ENCODE peak calls at places on chromosome 1, in nine cellular contexts. One of them, this sample, is unnamed.
A peak's percentile ranks its signal among the peaks of the same experiment; 100 is the strongest.

GRCh38 chr1:221725683-221726330 is 16.1 kb downstream of the DUSP10 start:
- DNase-seq in AG09309: no peak
- DNase-seq in GM23338: no peak
- DNase-seq in uterus: no peak
- DNase-seq in activated CD8-positive, alpha-beta T cell treated with anti-CD3 and anti-CD28 coated beads for 36 hours: no peak
- DNase-seq in B cell: no peak
- DNase-seq in pancreas: no peak
- DNase-seq in cardiac fibroblast: peak; percentile 35
- DNase-seq in mammary epithelial cell: no peak
- DNase-seq in this sample: no peak

GRCh38 chr1:24911651-24912144 is 18.4 kb downstream of the RUNX3 start:
- DNase-seq in AG09309: no peak
- DNase-seq in GM23338: no peak
- DNase-seq in uterus: no peak
- DNase-seq in activated CD8-positive, alpha-beta T cell treated with anti-CD3 and anti-CD28 coated beads for 36 hours: no peak
- DNase-seq in B cell: no peak
- DNase-seq in pancreas: no peak
- DNase-seq in cardiac fibroblast: no peak
- DNase-seq in mammary epithelial cell: no peak
- DNase-seq in this sample: no peak

GRCh38 chr1:21317035-21317689 is 26.9 kb upstream of the ECE1 start:
- DNase-seq in AG09309: peak; percentile 53
- DNase-seq in GM23338: no peak
- DNase-seq in uterus: peak; percentile 89
- DNase-seq in activated CD8-positive, alpha-beta T cell treated with anti-CD3 and anti-CD28 coated beads for 36 hours: no peak
- DNase-seq in B cell: no peak
- DNase-seq in pancreas: peak; percentile 80
- DNase-seq in cardiac fibroblast: peak; percentile 90
- DNase-seq in mammary epithelial cell: no peak
- DNase-seq in this sample: no peak

GRCh38 chr1:181044449-181044966 is 10.7 kb downstream of the MR1 start:
- DNase-seq in AG09309: no peak
- DNase-seq in GM23338: no peak
- DNase-seq in uterus: no peak
- DNase-seq in activated CD8-positive, alpha-beta T cell treated with anti-CD3 and anti-CD28 coated beads for 36 hours: peak; percentile 90
- DNase-seq in B cell: no peak
- DNase-seq in pancreas: no peak
- DNase-seq in cardiac fibroblast: no peak
- DNase-seq in mammary epithelial cell: peak; percentile 97
- DNase-seq in this sample: peak; percentile 75

GRCh38 chr1:184533049-184533448 is 146.2 kb downstream of the C1orf21 start:
- DNase-seq in AG09309: no peak
- DNase-seq in GM23338: peak; percentile 7
- DNase-seq in uterus: no peak
- DNase-seq in activated CD8-positive, alpha-beta T cell treated with anti-CD3 and anti-CD28 coated beads for 36 hours: no peak
- DNase-seq in B cell: no peak
- DNase-seq in pancreas: no peak
- DNase-seq in cardiac fibroblast: no peak
- DNase-seq in mammary epithelial cell: no peak
- DNase-seq in this sample: no peak

GRCh38 chr1:33242652-33243051 is 13.6 kb upstream of the ZNF362 start:
- DNase-seq in AG09309: no peak
- DNase-seq in GM23338: no peak
- DNase-seq in uterus: no peak
- DNase-seq in activated CD8-positive, alpha-beta T cell treated with anti-CD3 and anti-CD28 coated beads for 36 hours: no peak
- DNase-seq in B cell: no peak
- DNase-seq in pancreas: no peak
- DNase-seq in cardiac fibroblast: no peak
- DNase-seq in mammary epithelial cell: no peak
- DNase-seq in this sample: no peak

GRCh38 chr1:156490401-156491032 is 10.1 kb downstream of the MEF2D start:
- DNase-seq in AG09309: no peak
- DNase-seq in GM23338: peak; percentile 77
- DNase-seq in uterus: peak; percentile 57
- DNase-seq in activated CD8-positive, alpha-beta T cell treated with anti-CD3 and anti-CD28 coated beads for 36 hours: no peak
- DNase-seq in B cell: no peak
- DNase-seq in pancreas: no peak
- DNase-seq in cardiac fibroblast: no peak
- DNase-seq in mammary epithelial cell: no peak
- DNase-seq in this sample: no peak

GRCh38 chr1:54816130-54816529 is 15.0 kb upstream of the TTC22 start:
- DNase-seq in AG09309: no peak
- DNase-seq in GM23338: no peak
- DNase-seq in uterus: no peak
- DNase-seq in activated CD8-positive, alpha-beta T cell treated with anti-CD3 and anti-CD28 coated beads for 36 hours: no peak
- DNase-seq in B cell: no peak
- DNase-seq in pancreas: no peak
- DNase-seq in cardiac fibroblast: no peak
- DNase-seq in mammary epithelial cell: no peak
- DNase-seq in this sample: no peak

GRCh38 chr1:19596065-19596718 is 47.9 kb upstream of the NBL1 start:
- DNase-seq in AG09309: no peak
- DNase-seq in GM23338: no peak
- DNase-seq in uterus: no peak
- DNase-seq in activated CD8-positive, alpha-beta T cell treated with anti-CD3 and anti-CD28 coated beads for 36 hours: no peak
- DNase-seq in B cell: no peak
- DNase-seq in pancreas: no peak
- DNase-seq in cardiac fibroblast: no peak
- DNase-seq in mammary epithelial cell: no peak
- DNase-seq in this sample: no peak

GRCh38 chr1:33634806-33635205 is 162.4 kb downstream of the ZSCAN20 start:
- DNase-seq in AG09309: no peak
- DNase-seq in GM23338: peak; percentile 87
- DNase-seq in uterus: no peak
- DNase-seq in activated CD8-positive, alpha-beta T cell treated with anti-CD3 and anti-CD28 coated beads for 36 hours: peak; percentile 38
- DNase-seq in B cell: no peak
- DNase-seq in pancreas: no peak
- DNase-seq in cardiac fibroblast: peak; percentile 17
- DNase-seq in mammary epithelial cell: no peak
- DNase-seq in this sample: peak; percentile 63

GRCh38 chr1:151970641-151971040 is 23.0 kb downstream of the S100A10 start:
- DNase-seq in AG09309: no peak
- DNase-seq in GM23338: no peak
- DNase-seq in uterus: peak; percentile 57
- DNase-seq in activated CD8-positive, alpha-beta T cell treated with anti-CD3 and anti-CD28 coated beads for 36 hours: no peak
- DNase-seq in B cell: no peak
- DNase-seq in pancreas: no peak
- DNase-seq in cardiac fibroblast: peak; percentile 33
- DNase-seq in mammary epithelial cell: peak; percentile 65
- DNase-seq in this sample: no peak

GRCh38 chr1:240139511-240139910 is 47.8 kb downstream of the FMN2 start:
- DNase-seq in AG09309: no peak
- DNase-seq in GM23338: no peak
- DNase-seq in uterus: no peak
- DNase-seq in activated CD8-positive, alpha-beta T cell treated with anti-CD3 and anti-CD28 coated beads for 36 hours: no peak
- DNase-seq in B cell: no peak
- DNase-seq in pancreas: no peak
- DNase-seq in cardiac fibroblast: no peak
- DNase-seq in mammary epithelial cell: no peak
- DNase-seq in this sample: no peak

GRCh38 chr1:78325293-78325692 is 165.5 kb upstream of the PTGFR start:
- DNase-seq in AG09309: no peak
- DNase-seq in GM23338: peak; percentile 19
- DNase-seq in uterus: no peak
- DNase-seq in activated CD8-positive, alpha-beta T cell treated with anti-CD3 and anti-CD28 coated beads for 36 hours: no peak
- DNase-seq in B cell: no peak
- DNase-seq in pancreas: no peak
- DNase-seq in cardiac fibroblast: no peak
- DNase-seq in mammary epithelial cell: no peak
- DNase-seq in this sample: no peak

GRCh38 chr1:50106095-50106761 is 2.5 kb upstream of the ELAVL4 start:
- DNase-seq in AG09309: no peak
- DNase-seq in GM23338: no peak
- DNase-seq in uterus: no peak
- DNase-seq in activated CD8-positive, alpha-beta T cell treated with anti-CD3 and anti-CD28 coated beads for 36 hours: no peak
- DNase-seq in B cell: no peak
- DNase-seq in pancreas: no peak
- DNase-seq in cardiac fibroblast: no peak
- DNase-seq in mammary epithelial cell: no peak
- DNase-seq in this sample: no peak

GRCh38 chr1:59908084-59908483 is 18.5 kb downstream of the CYP2J2 start:
- DNase-seq in AG09309: no peak
- DNase-seq in GM23338: no peak
- DNase-seq in uterus: no peak
- DNase-seq in activated CD8-positive, alpha-beta T cell treated with anti-CD3 and anti-CD28 coated beads for 36 hours: no peak
- DNase-seq in B cell: no peak
- DNase-seq in pancreas: no peak
- DNase-seq in cardiac fibroblast: no peak
- DNase-seq in mammary epithelial cell: no peak
- DNase-seq in this sample: no peak

GRCh38 chr1:59900640-59901039 is 25.9 kb downstream of the CYP2J2 start:
- DNase-seq in AG09309: no peak
- DNase-seq in GM23338: peak; percentile 64
- DNase-seq in uterus: no peak
- DNase-seq in activated CD8-positive, alpha-beta T cell treated with anti-CD3 and anti-CD28 coated beads for 36 hours: no peak
- DNase-seq in B cell: no peak
- DNase-seq in pancreas: no peak
- DNase-seq in cardiac fibroblast: no peak
- DNase-seq in mammary epithelial cell: peak; percentile 16
- DNase-seq in this sample: no peak

GRCh38 chr1:59898927-59899326 is 27.6 kb downstream of the CYP2J2 start:
- DNase-seq in AG09309: no peak
- DNase-seq in GM23338: no peak
- DNase-seq in uterus: no peak
- DNase-seq in activated CD8-positive, alpha-beta T cell treated with anti-CD3 and anti-CD28 coated beads for 36 hours: no peak
- DNase-seq in B cell: no peak
- DNase-seq in pancreas: no peak
- DNase-seq in cardiac fibroblast: peak; percentile 7
- DNase-seq in mammary epithelial cell: no peak
- DNase-seq in this sample: no peak

GRCh38 chr1:59901770-59902388 is 24.7 kb downstream of the CYP2J2 start:
- DNase-seq in AG09309: no peak
- DNase-seq in GM23338: no peak
- DNase-seq in uterus: no peak
- DNase-seq in activated CD8-positive, alpha-beta T cell treated with anti-CD3 and anti-CD28 coated beads for 36 hours: no peak
- DNase-seq in B cell: no peak
- DNase-seq in pancreas: no peak
- DNase-seq in cardiac fibroblast: no peak
- DNase-seq in mammary epithelial cell: no peak
- DNase-seq in this sample: no peak

DNA sequence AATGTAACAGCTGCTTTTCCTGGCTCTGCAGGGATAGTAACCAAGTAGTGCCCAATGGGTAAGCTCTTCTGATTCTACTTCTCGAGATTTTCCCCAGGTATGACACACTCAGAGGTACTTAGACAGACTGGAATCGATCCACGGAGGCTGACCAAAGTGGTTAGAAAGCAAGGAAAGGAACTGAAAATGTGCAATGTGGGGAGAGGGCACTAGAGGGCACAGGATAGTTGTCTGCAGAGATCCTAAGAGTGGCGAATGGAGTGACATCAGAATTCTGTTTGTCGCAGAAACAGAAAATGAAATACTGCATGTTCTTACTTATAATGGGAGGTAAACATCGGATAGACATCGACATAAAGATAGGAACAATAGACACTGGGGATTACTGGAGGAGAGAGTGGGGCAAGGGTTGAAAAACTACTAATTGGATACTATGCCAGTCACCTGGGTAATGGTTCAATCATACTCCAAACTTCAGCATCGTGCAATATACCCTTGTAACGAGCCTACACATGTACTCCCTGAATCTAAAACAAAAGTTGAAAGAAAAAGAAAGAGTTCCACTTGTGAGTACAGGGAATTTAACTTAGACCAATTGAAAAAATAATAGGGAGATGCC is 23.3 kb downstream of the CYP2J2 start:
- DNase-seq in AG09309: no peak
- DNase-seq in GM23338: peak; percentile 75
- DNase-seq in uterus: no peak
- DNase-seq in activated CD8-positive, alpha-beta T cell treated with anti-CD3 and anti-CD28 coated beads for 36 hours: peak; percentile 34
- DNase-seq in B cell: no peak
- DNase-seq in pancreas: no peak
- DNase-seq in cardiac fibroblast: peak; percentile 11
- DNase-seq in mammary epithelial cell: no peak
- DNase-seq in this sample: peak; percentile 25
- TF ChIP-seq CTCF in AG09309: peak; percentile 54
- TF ChIP-seq CTCF in GM23338: peak; percentile 77
- TF ChIP-seq CTCF in uterus: no peak
- TF ChIP-seq CTCF in activated CD8-positive, alpha-beta T cell treated with anti-CD3 and anti-CD28 coated beads for 36 hours: peak; percentile 41
- TF ChIP-seq CTCF in B cell: peak; percentile 44
- TF ChIP-seq CTCF in pancreas: no peak
- TF ChIP-seq CTCF in cardiac fibroblast: peak; percentile 52
- TF ChIP-seq CTCF in mammary epithelial cell: peak; percentile 71
- TF ChIP-seq CTCF in this sample: no peak

DNA sequence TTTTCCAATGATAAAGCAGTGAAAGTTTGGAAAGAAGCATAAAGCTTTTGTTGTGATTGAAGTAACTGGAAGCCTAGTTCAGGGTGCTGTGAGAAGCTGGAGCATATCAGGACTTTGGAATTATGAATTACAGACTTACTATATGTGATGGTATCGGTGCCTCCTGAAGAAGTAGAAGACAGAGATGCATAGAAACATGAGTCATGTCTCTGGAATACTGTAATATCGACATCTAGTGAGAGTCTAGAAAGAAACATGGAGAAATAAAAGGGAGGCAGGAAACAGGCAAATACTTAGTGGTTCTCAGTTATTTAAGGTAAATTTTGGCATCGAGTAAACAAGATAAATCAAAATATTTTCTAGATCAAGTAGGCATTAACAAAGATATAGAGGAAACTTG is 103.0 kb downstream of the CAMTA1 start:
- DNase-seq in AG09309: no peak
- DNase-seq in GM23338: no peak
- DNase-seq in uterus: no peak
- DNase-seq in activated CD8-positive, alpha-beta T cell treated with anti-CD3 and anti-CD28 coated beads for 36 hours: no peak
- DNase-seq in B cell: no peak
- DNase-seq in pancreas: no peak
- DNase-seq in cardiac fibroblast: peak; percentile 18
- DNase-seq in mammary epithelial cell: peak; percentile 30
- DNase-seq in this sample: no peak
- TF ChIP-seq CTCF in AG09309: no peak
- TF ChIP-seq CTCF in GM23338: no peak
- TF ChIP-seq CTCF in uterus: no peak
- TF ChIP-seq CTCF in activated CD8-positive, alpha-beta T cell treated with anti-CD3 and anti-CD28 coated beads for 36 hours: no peak
- TF ChIP-seq CTCF in B cell: no peak
- TF ChIP-seq CTCF in pancreas: no peak
- TF ChIP-seq CTCF in cardiac fibroblast: peak; percentile 3
- TF ChIP-seq CTCF in mammary epithelial cell: peak; percentile 15
- TF ChIP-seq CTCF in this sample: no peak

GRCh38 chr1:52917156-52917555 is 4.4 kb downstream of the ECHDC2 start:
- DNase-seq in AG09309: no peak
- DNase-seq in GM23338: no peak
- DNase-seq in uterus: no peak
- DNase-seq in activated CD8-positive, alpha-beta T cell treated with anti-CD3 and anti-CD28 coated beads for 36 hours: no peak
- DNase-seq in B cell: no peak
- DNase-seq in pancreas: no peak
- DNase-seq in cardiac fibroblast: peak; percentile 26
- DNase-seq in mammary epithelial cell: no peak
- DNase-seq in this sample: no peak
- TF ChIP-seq CTCF in AG09309: no peak
- TF ChIP-seq CTCF in GM23338: no peak
- TF ChIP-seq CTCF in uterus: no peak
- TF ChIP-seq CTCF in activated CD8-positive, alpha-beta T cell treated with anti-CD3 and anti-CD28 coated beads for 36 hours: no peak
- TF ChIP-seq CTCF in B cell: no peak
- TF ChIP-seq CTCF in pancreas: no peak
- TF ChIP-seq CTCF in cardiac fibroblast: no peak
- TF ChIP-seq CTCF in mammary epithelial cell: no peak
- TF ChIP-seq CTCF in this sample: no peak

DNA sequence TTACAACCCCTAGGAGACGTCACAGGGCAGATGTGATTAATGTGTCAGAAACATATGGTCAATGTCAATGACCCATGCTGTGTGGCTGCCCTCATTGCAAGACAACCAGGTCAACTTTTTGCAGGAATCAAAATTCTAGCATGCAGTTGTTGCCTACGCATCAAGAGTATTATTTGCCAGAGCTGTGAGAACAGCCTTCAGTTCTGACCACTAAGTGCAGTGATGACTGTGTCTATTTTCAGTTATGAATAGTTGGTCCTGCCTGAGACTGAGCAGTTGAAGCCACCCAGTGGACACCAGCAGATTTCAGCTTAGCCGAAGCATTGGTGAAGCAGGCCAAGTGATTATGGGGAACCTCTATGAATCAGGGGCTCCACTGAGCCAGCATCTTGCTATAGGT is 47.3 kb downstream of the LYPLAL1 start:
- DNase-seq in AG09309: no peak
- DNase-seq in GM23338: no peak
- DNase-seq in uterus: no peak
- DNase-seq in activated CD8-positive, alpha-beta T cell treated with anti-CD3 and anti-CD28 coated beads for 36 hours: no peak
- DNase-seq in B cell: no peak
- DNase-seq in pancreas: no peak
- DNase-seq in cardiac fibroblast: no peak
- DNase-seq in mammary epithelial cell: no peak
- DNase-seq in this sample: peak; percentile 26
- TF ChIP-seq CTCF in AG09309: no peak
- TF ChIP-seq CTCF in GM23338: no peak
- TF ChIP-seq CTCF in uterus: no peak
- TF ChIP-seq CTCF in activated CD8-positive, alpha-beta T cell treated with anti-CD3 and anti-CD28 coated beads for 36 hours: no peak
- TF ChIP-seq CTCF in B cell: no peak
- TF ChIP-seq CTCF in pancreas: no peak
- TF ChIP-seq CTCF in cardiac fibroblast: no peak
- TF ChIP-seq CTCF in mammary epithelial cell: no peak
- TF ChIP-seq CTCF in this sample: peak; percentile 46